ENCODE peak calls at places on chromosomes 4 and X, in six cellular contexts. Q, M, X, W, L and D are unnamed samples.

GRCh38 chrX:136781180-136781797 is 557 bp upstream of the ARHGEF6 start:
- DNase-seq in L (no peak), W (no peak), X (peak; percentile 22), Q (no peak), M (peak; percentile 72), D (no peak)

GRCh38 chr4:42331914-42332368 is 65.3 kb upstream of the SHISA3 start:
- DNase-seq in X (peak; percentile 73), L (peak; percentile 21), W (no peak), Q (no peak), M (no peak), D (no peak)

GRCh38 chr4:45741897-45742296 is 382.0 kb downstream of the GABRG1 start:
- DNase-seq in Q (no peak), W (no peak), M (no peak), L (no peak), X (no peak), D (no peak)

GRCh38 chr4:79399076-79399475 is 9.0 kb downstream of the GK2 start:
- DNase-seq in L (no peak), Q (no peak), M (no peak), W (no peak), X (no peak), D (no peak)

GRCh38 chr4:71677568-71677967 is 106.3 kb downstream of the GC start:
- DNase-seq in X (no peak), L (no peak), W (no peak), M (no peak), Q (no peak), D (no peak)

GRCh38 chr4:76951333-76952033 is 1.9 kb downstream of the SEPTIN11 start:
- DNase-seq in X (no peak), W (no peak), M (no peak), Q (no peak), L (no peak), D (no peak)

GRCh38 chrX:115452256-115452655 is 108.7 kb upstream of the PLS3 start:
- DNase-seq in M (no peak), W (no peak), X (peak; percentile 25), L (no peak), Q (no peak), D (no peak)

GRCh38 chrX:65451663-65452062 is 82.9 kb downstream of the LAS1L start:
- DNase-seq in X (peak; percentile 22), W (no peak), M (no peak), Q (peak; percentile 7), L (no peak), D (peak; percentile 31)

GRCh38 chr4:128275351-128275750 is 12.3 kb downstream of the PGRMC2 start:
- DNase-seq in W (no peak), Q (no peak), L (no peak), X (peak; percentile 51), M (no peak), D (no peak)

GRCh38 chrX:130878350-130879341 is 24.4 kb downstream of the ENOX2 start:
- DNase-seq in W (peak; percentile 75), X (peak; percentile 92), Q (no peak), M (peak; percentile 68), L (no peak), D (no peak)

GRCh38 chrX:76428243-76429130 is 977 bp downstream of the MAGEE1 start:
- DNase-seq in X (no peak), L (no peak), M (no peak), Q (no peak), W (peak; percentile 13), D (peak; percentile 5)

GRCh38 chrX:142089193-142089592 is 115.9 kb downstream of the MAGEC2 start:
- DNase-seq in Q (peak; percentile 1), L (no peak), X (peak; percentile 8), W (no peak), M (no peak), D (no peak)

GRCh38 chr4:8319061-8319460 is 49.5 kb downstream of the HTRA3 start:
- DNase-seq in Q (no peak), W (no peak), L (peak; percentile 6), M (no peak), X (no peak), D (no peak)

GRCh38 chr4:73679836-73680235 is 59.6 kb upstream of the RASSF6 start:
- DNase-seq in L (no peak), Q (no peak), M (no peak), X (peak; percentile 91), W (no peak), D (no peak)

GRCh38 chr4:71209161-71209560 is 129.7 kb upstream of the SLC4A4 start:
- DNase-seq in Q (no peak), W (no peak), X (peak; percentile 45), M (no peak), L (no peak), D (no peak)

GRCh38 chr4:144787365-144788263 is 141.7 kb downstream of the HHIP start:
- DNase-seq in X (peak; percentile 58), Q (peak; percentile 23), L (no peak), W (no peak), M (no peak), D (no peak)

GRCh38 chr4:42985971-42986370 is 93.5 kb downstream of the GRXCR1 start:
- DNase-seq in L (no peak), M (no peak), W (no peak), Q (no peak), X (no peak), D (no peak)

GRCh38 chr4:107037188-107037587 is 1.1 kb upstream of the DKK2 start:
- DNase-seq in X (peak; percentile 39), Q (no peak), W (peak; percentile 19), M (no peak), L (peak; percentile 39), D (peak; percentile 72)
- TF ChIP-seq CTCF in X (peak; percentile 55), Q (no peak), W (no peak), M (no peak), L (no peak), D (no peak)

GRCh38 chr4:2948895-2949781 is 14.1 kb downstream of the NOP14 start:
- DNase-seq in L (no peak), X (peak; percentile 30), Q (no peak), W (peak; percentile 49), M (no peak), D (peak; percentile 45)
- TF ChIP-seq CTCF in L (no peak), X (peak; percentile 47), Q (peak; percentile 17), W (no peak), M (peak; percentile 51), D (no peak)

GRCh38 chrX:49197543-49198087 is 2.4 kb downstream of the SYP start:
- DNase-seq in W (no peak), M (no peak), Q (no peak), X (no peak), L (no peak), D (no peak)
- TF ChIP-seq CTCF in W (no peak), M (no peak), Q (no peak), X (no peak), L (no peak), D (no peak)

DNA sequence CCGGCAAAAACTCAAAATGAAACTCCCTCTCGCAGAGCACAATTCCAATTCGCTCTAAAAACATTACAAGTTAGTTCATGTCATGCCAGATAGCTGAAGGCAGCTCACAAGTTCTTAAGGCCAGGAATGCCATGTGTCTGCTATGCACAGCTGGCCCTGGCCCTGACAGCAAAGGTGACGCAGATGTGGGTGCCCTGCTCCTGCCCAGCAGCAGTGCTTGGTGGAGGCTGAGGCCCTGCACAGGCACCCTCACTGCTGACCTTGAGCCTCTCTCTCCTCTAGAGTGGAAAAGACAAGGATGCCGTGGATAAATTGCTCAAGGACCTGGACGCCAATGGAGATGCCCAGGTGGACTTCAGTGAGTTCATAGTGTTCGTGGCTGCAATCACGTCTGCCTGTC is 2.9 kb downstream of the S100P start:
- DNase-seq in Q (no peak), L (no peak), W (no peak), M (no peak), X (no peak), D (no peak)
- TF ChIP-seq CTCF in Q (no peak), L (no peak), W (no peak), M (no peak), X (no peak), D (no peak)

GRCh38 chrX:49627030-49627777 is 28.4 kb downstream of the GAGE1 start:
- DNase-seq in Q (peak; percentile 68), M (no peak), L (no peak), X (peak; percentile 3), W (no peak), D (no peak)
- TF ChIP-seq CTCF in Q (peak; percentile 63), M (no peak), L (no peak), X (peak; percentile 27), W (no peak), D (no peak)

GRCh38 chr4:107046261-107046660 is 10.1 kb upstream of the DKK2 start:
- DNase-seq in W (no peak), Q (no peak), M (no peak), X (no peak), L (no peak), D (no peak)

GRCh38 chr4:107044170-107044569 is 8.1 kb upstream of the DKK2 start:
- DNase-seq in M (no peak), W (no peak), Q (no peak), L (no peak), X (peak; percentile 44), D (peak; percentile 7)
- TF ChIP-seq CTCF in M (no peak), W (no peak), Q (no peak), L (no peak), X (peak; percentile 41), D (peak; percentile 46)